ENCODE peak calls at places on chromosomes 11 and 22, in six cellular contexts. S is BJ, Q is upper lobe of right lung, F is GM06990, V is fibroblast of lung, T is GM23338. H is an unnamed sample.

GRCh38 chr11:86740628-86741488 is 59.5 kb upstream of the PRSS23 start:
- DNase-seq in S (peak; percentile 91), Q (no peak), F (no peak), V (peak; percentile 98), T (peak; percentile 66), H (peak; percentile 23)

GRCh38 chr11:67606150-67606476 is 623 bp upstream of the NDUFV1 start:
- DNase-seq in S (no peak), Q (no peak), F (no peak), V (peak; percentile 47), T (no peak), H (no peak)

GRCh38 chr11:70871881-70872280 is 380.5 kb downstream of the SHANK2 start:
- DNase-seq in S (no peak), Q (no peak), F (no peak), V (peak; percentile 4), T (no peak), H (no peak)

GRCh38 chr11:130403301-130403804 is 25.1 kb downstream of the ADAMTS8 start:
- DNase-seq in S (peak; percentile 61), Q (no peak), F (no peak), V (peak; percentile 88), T (peak; percentile 51), H (no peak)

GRCh38 chr11:69595805-69596665 is 44.9 kb upstream of the CCND1 start:
- DNase-seq in S (no peak), Q (no peak), F (no peak), V (no peak), T (no peak), H (no peak)

GRCh38 chr11:30002157-30002556 is 14.7 kb downstream of the KCNA4 start:
- DNase-seq in S (no peak), Q (no peak), F (no peak), V (no peak), T (no peak), H (no peak)

GRCh38 chr11:26688701-26689100 is 33.2 kb downstream of the SLC5A12 start:
- DNase-seq in S (no peak), Q (no peak), F (no peak), V (peak; percentile 49), T (no peak), H (no peak)

GRCh38 chr22:44531487-44531886 is 33.5 kb upstream of the RTL6 start:
- DNase-seq in S (no peak), Q (no peak), F (no peak), V (no peak), T (no peak), H (no peak)

GRCh38 chr22:22219140-22219996 is 25.2 kb upstream of the VPREB1 start:
- DNase-seq in S (no peak), Q (no peak), F (no peak), V (no peak), T (no peak), H (peak; percentile 39)

GRCh38 chr11:13183094-13183825 is 94.3 kb upstream of the BMAL1 start:
- DNase-seq in S (peak; percentile 34), Q (no peak), F (no peak), V (peak; percentile 61), T (peak; percentile 43), H (no peak)

GRCh38 chr11:67668191-67668551 is 6.3 kb downstream of the ALDH3B2 start:
- DNase-seq in S (no peak), Q (no peak), F (no peak), V (no peak), T (no peak), H (no peak)

GRCh38 chr11:104127828-104128227 is 36.1 kb downstream of the PDGFD start:
- DNase-seq in S (no peak), Q (no peak), F (no peak), V (peak; percentile 76), T (no peak), H (no peak)

GRCh38 chr11:100676901-100677300 is 10.2 kb upstream of the ARHGAP42 start:
- DNase-seq in S (no peak), Q (no peak), F (no peak), V (no peak), T (peak; percentile 95), H (no peak)

GRCh38 chr11:62854825-62855570 is 15.6 kb upstream of the WDR74 start:
- DNase-seq in S (no peak), Q (no peak), F (no peak), V (no peak), T (no peak), H (peak; percentile 19)

GRCh38 chr22:42439821-42440674 is 7.8 kb upstream of the NFAM1 start:
- DNase-seq in S (no peak), Q (peak; percentile 85), F (peak; percentile 40), V (peak; percentile 41), T (no peak), H (no peak)

GRCh38 chr22:47608421-47608820 is 846.0 kb downstream of the TBC1D22A start:
- DNase-seq in S (no peak), Q (peak; percentile 26), F (no peak), V (no peak), T (no peak), H (no peak)

DNA sequence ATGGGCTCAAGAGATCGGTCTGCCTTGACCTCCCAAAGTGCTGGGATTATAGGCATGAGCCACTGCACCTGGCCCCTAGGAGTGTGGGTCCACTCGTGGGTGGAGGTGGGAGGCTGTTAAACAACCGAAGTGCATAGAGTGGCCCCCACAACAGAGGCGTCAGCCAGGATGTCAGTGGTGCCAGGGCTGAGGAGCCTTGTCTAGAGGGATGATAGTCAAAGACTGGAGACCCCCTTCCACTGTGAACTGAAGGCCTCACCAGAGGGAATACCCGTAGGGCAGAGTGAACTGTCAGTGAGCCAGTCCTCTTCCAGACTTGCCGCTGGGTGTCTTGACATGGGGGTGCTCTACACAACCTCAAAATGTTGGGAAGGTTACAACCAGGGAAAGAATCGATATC is 38.2 kb downstream of the AP2A2 start:
- DNase-seq in S (no peak), Q (no peak), F (no peak), V (no peak), T (no peak), H (no peak)
- H3K36me3 ChIP-seq in S (peaks cover 7% of the 10 kb centered on the region), Q (peaks cover 49% of the 10 kb centered on the region), F (peaks cover 3% of the 10 kb centered on the region), V (no peaks in the 10 kb centered on the region), T (peaks cover 7% of the 10 kb centered on the region), H (peaks cover 18% of the 10 kb centered on the region)

GRCh38 chr11:76781861-76782500 is 1.2 kb upstream of the TSKU start:
- DNase-seq in S (no peak), Q (no peak), F (no peak), V (no peak), T (no peak), H (no peak)
- H3K36me3 ChIP-seq in S (no peaks in the 10 kb centered on the region), Q (no peaks in the 10 kb centered on the region), F (no peaks in the 10 kb centered on the region), V (no peaks in the 10 kb centered on the region), T (peaks cover 5% of the 10 kb centered on the region), H (peaks cover 2% of the 10 kb centered on the region)

GRCh38 chr11:121513807-121514206 is 61.0 kb upstream of the SORL1-AS1 start:
- DNase-seq in S (no peak), Q (no peak), F (no peak), V (no peak), T (no peak), H (no peak)

GRCh38 chr11:121517996-121518395 is 65.2 kb upstream of the SORL1-AS1 start:
- DNase-seq in S (no peak), Q (no peak), F (no peak), V (no peak), T (no peak), H (no peak)

GRCh38 chr11:121514401-121514981 is 61.7 kb upstream of the SORL1-AS1 start:
- DNase-seq in S (no peak), Q (no peak), F (no peak), V (no peak), T (no peak), H (no peak)

GRCh38 chr11:121512468-121513465 is 60.0 kb upstream of the SORL1-AS1 start:
- DNase-seq in S (no peak), Q (no peak), F (no peak), V (no peak), T (no peak), H (no peak)

DNA sequence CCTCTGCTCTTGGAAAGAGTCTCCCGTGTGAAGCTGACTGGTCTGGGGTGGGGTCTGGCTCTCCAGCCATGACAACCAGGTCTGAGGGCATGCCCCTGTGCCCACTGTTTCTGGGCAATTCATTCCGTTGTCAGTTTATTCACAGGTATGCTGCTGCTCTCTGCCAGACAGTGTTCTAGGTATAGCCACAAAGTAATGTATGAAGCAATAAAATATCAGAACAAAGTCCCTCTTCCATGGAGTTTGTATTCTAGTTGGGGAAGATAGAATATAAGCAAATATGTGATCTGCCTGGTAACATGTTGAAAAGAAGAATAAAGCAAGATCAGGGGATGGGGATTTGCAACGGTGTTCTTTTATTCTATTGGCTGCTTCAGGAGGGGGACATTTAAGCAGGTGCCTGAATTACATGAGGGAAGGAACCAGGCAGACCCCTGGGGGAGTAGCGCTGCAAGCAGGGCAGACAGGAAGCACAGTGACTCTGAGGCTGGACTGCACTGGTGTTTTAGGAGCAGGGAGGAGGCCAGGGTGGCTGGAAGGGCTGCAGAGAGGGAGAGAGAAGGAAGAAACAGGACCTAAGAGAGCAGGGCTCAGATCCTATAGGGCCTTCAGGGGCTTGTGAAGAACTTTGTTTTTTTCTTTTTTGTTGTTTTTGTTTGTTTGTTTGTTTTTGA is 62.4 kb upstream of the SORL1-AS1 start:
- DNase-seq in S (no peak), Q (no peak), F (no peak), V (no peak), T (no peak), H (no peak)
- H3K36me3 ChIP-seq in S (no peaks in the 10 kb centered on the region), Q (no peaks in the 10 kb centered on the region), F (peaks cover 27% of the 10 kb centered on the region), V (no peaks in the 10 kb centered on the region), T (peaks cover 17% of the 10 kb centered on the region), H (no peaks in the 10 kb centered on the region)

GRCh38 chr11:6576471-6577373 is 26.7 kb downstream of the RRP8 start:
- DNase-seq in S (peak; percentile 89), Q (no peak), F (no peak), V (peak; percentile 86), T (peak; percentile 7), H (no peak)
- H3K36me3 ChIP-seq in S (peaks cover 2% of the 10 kb centered on the region), Q (no peaks in the 10 kb centered on the region), F (no peaks in the 10 kb centered on the region), V (no peaks in the 10 kb centered on the region), T (no peaks in the 10 kb centered on the region), H (no peaks in the 10 kb centered on the region)

GRCh38 chr11:123531325-123531724 is 101.3 kb downstream of the GRAMD1B start:
- DNase-seq in S (no peak), Q (no peak), F (no peak), V (no peak), T (no peak), H (no peak)

GRCh38 chr11:123536690-123537437 is 106.8 kb downstream of the GRAMD1B start:
- DNase-seq in S (no peak), Q (no peak), F (no peak), V (no peak), T (peak; percentile 52), H (no peak)

GRCh38 chr11:123532131-123532530 is 102.1 kb downstream of the GRAMD1B start:
- DNase-seq in S (no peak), Q (no peak), F (no peak), V (no peak), T (no peak), H (peak; percentile 17)

GRCh38 chr11:123537726-123538125 is 107.7 kb downstream of the GRAMD1B start:
- DNase-seq in S (no peak), Q (no peak), F (no peak), V (no peak), T (no peak), H (no peak)

DNA sequence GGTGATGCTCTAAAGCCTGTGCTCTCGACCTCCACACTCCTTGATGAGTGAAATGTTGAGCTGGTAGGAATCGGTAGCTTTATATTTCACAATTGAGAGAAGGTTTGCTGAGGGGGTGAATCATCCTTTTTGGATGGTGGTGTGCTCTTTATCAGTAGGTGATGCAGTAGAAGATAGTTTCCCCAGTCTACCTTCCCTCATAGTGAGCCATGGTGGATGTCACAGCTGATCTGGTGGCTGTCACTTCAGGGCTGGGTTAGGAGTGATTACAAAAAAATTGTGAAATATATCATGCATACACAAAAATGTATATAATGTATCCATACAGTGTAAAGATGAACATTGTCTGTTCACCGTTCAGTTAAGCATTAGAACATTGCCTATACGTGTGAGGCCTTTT is 105.3 kb downstream of the GRAMD1B start:
- DNase-seq in S (no peak), Q (no peak), F (no peak), V (no peak), T (no peak), H (no peak)
- H3K36me3 ChIP-seq in S (no peaks in the 10 kb centered on the region), Q (no peaks in the 10 kb centered on the region), F (no peaks in the 10 kb centered on the region), V (no peaks in the 10 kb centered on the region), T (no peaks in the 10 kb centered on the region), H (no peaks in the 10 kb centered on the region)

H was measured in K562.